ENCODE peak calls at places on chromosomes 4 and X, in six cellular contexts. D, L, A, P, Z and U are unnamed samples.

GRCh38 chrX:84320023-84320422 is 132.0 kb upstream of the RPS6KA6 start:
- DNase-seq in D (no peak), L (no peak), A (no peak), P (no peak), Z (no peak), U (no peak)

GRCh38 chrX:39309721-39310152 is 508.5 kb downstream of the MID1IP1 start:
- DNase-seq in D (peak; percentile 61), L (no peak), A (no peak), P (no peak), Z (no peak), U (no peak)

GRCh38 chrX:149949743-149950436 is 11.6 kb upstream of the EOLA2 start:
- DNase-seq in D (no peak), L (no peak), A (no peak), P (no peak), Z (no peak), U (no peak)

GRCh38 chrX:13764765-13765164 is 30.2 kb downstream of the OFD1 start:
- DNase-seq in D (no peak), L (no peak), A (no peak), P (peak; percentile 51), Z (no peak), U (no peak)

GRCh38 chr4:3250956-3251690 is 2.2 kb downstream of the MSANTD1 start:
- DNase-seq in D (no peak), L (no peak), A (no peak), P (no peak), Z (no peak), U (no peak)

GRCh38 chrX:40150503-40150902 is 52.7 kb upstream of the BCOR start:
- DNase-seq in D (no peak), L (no peak), A (no peak), P (no peak), Z (no peak), U (no peak)

GRCh38 chrX:153061732-153062131 is 5.5 kb downstream of the PNMA3 start:
- DNase-seq in D (no peak), L (no peak), A (no peak), P (no peak), Z (no peak), U (no peak)

GRCh38 chrX:2707334-2707760 is 16.3 kb downstream of the CD99 start:
- DNase-seq in D (peak; percentile 46), L (no peak), A (peak; percentile 64), P (no peak), Z (peak; percentile 95), U (no peak)

GRCh38 chr4:22129454-22130075 is 181.0 kb upstream of the KCNIP4 start:
- DNase-seq in D (no peak), L (no peak), A (peak; percentile 7), P (peak; percentile 63), Z (no peak), U (no peak)

GRCh38 chr4:144557404-144557803 is 88.6 kb upstream of the HHIP start:
- DNase-seq in D (no peak), L (no peak), A (no peak), P (no peak), Z (no peak), U (no peak)

GRCh38 chr4:10182446-10183424 is 66.1 kb upstream of the WDR1 start:
- DNase-seq in D (no peak), L (no peak), A (no peak), P (no peak), Z (no peak), U (no peak)

GRCh38 chr4:111323916-111324315 is 701.0 kb upstream of the PITX2 start:
- DNase-seq in D (no peak), L (no peak), A (no peak), P (no peak), Z (no peak), U (no peak)

GRCh38 chrX:149937881-149938426 is 337 bp downstream of the EOLA2 start:
- DNase-seq in D (peak; percentile 33), L (no peak), A (no peak), P (no peak), Z (no peak), U (no peak)

GRCh38 chr4:154329939-154330338 is 161.7 kb downstream of the DCHS2 start:
- DNase-seq in D (no peak), L (no peak), A (no peak), P (no peak), Z (no peak), U (no peak)

GRCh38 chr4:11954093-11954492 is 525.4 kb upstream of the HS3ST1 start:
- DNase-seq in D (no peak), L (no peak), A (peak; percentile 44), P (peak; percentile 28), Z (no peak), U (no peak)

GRCh38 chr4:136706942-136707341 is 825.4 kb downstream of the PCDH18 start:
- DNase-seq in D (no peak), L (no peak), A (no peak), P (no peak), Z (no peak), U (no peak)

GRCh38 chr4:75916091-75916661 is 13.9 kb upstream of the PPEF2 start:
- DNase-seq in D (no peak), L (no peak), A (peak; percentile 13), P (peak; percentile 51), Z (no peak), U (no peak)

GRCh38 chr4:58809366-58809765 is 1699.2 kb upstream of the IGFBP7 start:
- DNase-seq in D (no peak), L (no peak), A (no peak), P (no peak), Z (no peak), U (no peak)

GRCh38 chr4:162343967-162344366 is 180.2 kb upstream of the FSTL5 start:
- DNase-seq in D (no peak), L (no peak), A (no peak), P (no peak), Z (no peak), U (no peak)

GRCh38 chrX:41086627-41086932 is 1.3 kb downstream of the USP9X start:
- DNase-seq in D (no peak), L (no peak), A (no peak), P (no peak), Z (no peak), U (peak; percentile 82)

GRCh38 chr4:119659576-119659975 is 31.0 kb upstream of the PDE5A start:
- DNase-seq in D (no peak), L (no peak), A (no peak), P (no peak), Z (no peak), U (no peak)

GRCh38 chr4:172851534-172851933 is 317.1 kb upstream of the GALNT7 start:
- DNase-seq in D (no peak), L (no peak), A (no peak), P (no peak), Z (no peak), U (no peak)

GRCh38 chr4:98656443-98656842 is 2.0 kb downstream of the TSPAN5 start:
- DNase-seq in D (no peak), L (no peak), A (no peak), P (no peak), Z (no peak), U (no peak)

GRCh38 chr4:89653012-89653411 is 183.9 kb downstream of the SNCA start:
- DNase-seq in D (no peak), L (no peak), A (no peak), P (no peak), Z (no peak), U (no peak)

GRCh38 chr4:144734522-144734921 is 88.6 kb downstream of the HHIP start:
- DNase-seq in D (no peak), L (no peak), A (no peak), P (peak; percentile 18), Z (no peak), U (no peak)

GRCh38 chr4:185721190-185721948 is 90.6 kb downstream of the SORBS2 start:
- DNase-seq in D (no peak), L (no peak), A (no peak), P (no peak), Z (no peak), U (no peak)

GRCh38 chr4:154658680-154659402 is 46.4 kb upstream of the FGG start:
- DNase-seq in D (no peak), L (no peak), A (no peak), P (no peak), Z (no peak), U (no peak)

GRCh38 chr4:48780867-48781219 is 764 bp upstream of the FRYL start:
- DNase-seq in D (peak; percentile 40), L (no peak), A (no peak), P (no peak), Z (no peak), U (no peak)

DNA sequence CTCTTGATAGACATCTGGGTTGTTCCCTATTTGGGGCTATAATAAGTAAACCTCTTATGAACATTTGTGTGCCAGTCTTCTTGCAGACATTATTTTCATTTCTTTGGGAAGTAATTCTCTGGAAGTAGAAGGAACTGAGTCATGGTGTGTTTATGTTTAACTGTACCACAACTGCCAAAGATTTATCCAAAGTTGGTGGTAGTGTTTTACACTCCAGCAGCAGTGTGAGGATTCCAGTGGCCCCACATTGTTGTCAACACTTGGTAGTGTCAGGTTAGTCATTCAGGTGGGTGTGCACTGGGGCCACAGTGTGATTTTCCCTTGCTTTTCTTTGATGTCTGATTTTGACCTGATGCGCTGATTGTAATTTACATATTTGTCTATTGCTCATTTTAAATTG is 5.0 kb upstream of the UVSSA start:
- DNase-seq in D (no peak), L (no peak), A (no peak), P (no peak), Z (no peak), U (no peak)
- TF ChIP-seq CTCF in D (no peak), L (no peak), A (no peak), P (no peak), Z (no peak), U (no peak)

GRCh38 chrX:154115071-154115470 is 17.6 kb upstream of the MECP2 start:
- DNase-seq in D (no peak), L (no peak), A (no peak), P (no peak), Z (no peak), U (no peak)
- TF ChIP-seq CTCF in D (no peak), L (no peak), A (no peak), P (no peak), Z (no peak), U (no peak)

GRCh38 chr4:140485939-140486338 is 12.2 kb downstream of the MGAT4D start:
- DNase-seq in D (no peak), L (no peak), A (no peak), P (no peak), Z (no peak), U (no peak)

DNA sequence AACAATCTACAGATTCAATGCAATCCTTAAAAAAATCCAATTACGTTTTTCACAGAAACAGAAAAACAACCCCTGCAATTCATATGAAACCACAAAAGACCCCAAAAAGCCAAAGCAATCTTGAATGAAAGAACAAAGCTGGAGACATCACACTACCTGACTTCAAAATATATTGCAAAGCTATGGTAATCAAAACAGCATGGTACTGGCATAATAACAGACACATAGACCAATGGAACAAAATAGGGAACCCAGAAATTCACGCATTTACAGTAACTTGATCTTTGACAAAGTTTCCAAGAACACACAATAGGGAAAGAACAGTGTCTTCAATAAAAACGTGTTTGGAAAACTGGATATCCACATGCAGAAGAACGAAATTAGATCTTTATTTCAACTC is 14.6 kb downstream of the MGAT4D start:
- DNase-seq in D (no peak), L (no peak), A (no peak), P (no peak), Z (no peak), U (no peak)
- TF ChIP-seq CTCF in D (no peak), L (no peak), A (no peak), P (no peak), Z (no peak), U (no peak)

DNA sequence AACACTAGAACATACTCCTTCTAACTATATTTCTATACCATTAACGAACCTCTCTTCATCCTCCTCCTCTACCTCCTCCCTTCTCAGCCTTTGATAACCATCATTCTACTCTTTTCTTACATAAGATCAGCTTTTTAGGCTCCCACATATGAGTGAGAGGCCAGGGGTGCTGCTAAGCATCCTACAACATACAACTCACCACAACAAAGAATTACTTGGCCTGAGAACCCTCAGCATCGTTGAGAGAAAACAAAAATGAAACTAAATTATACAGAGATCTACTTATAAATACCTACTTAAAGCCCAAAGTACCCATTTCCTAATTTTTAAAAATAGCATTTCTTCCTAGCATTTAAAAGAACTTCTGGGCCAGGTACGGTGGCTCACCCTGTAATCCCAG is 77.7 kb downstream of the CC2D2A start:
- DNase-seq in D (no peak), L (no peak), A (no peak), P (no peak), Z (no peak), U (no peak)
- TF ChIP-seq CTCF in D (no peak), L (no peak), A (no peak), P (no peak), Z (no peak), U (no peak)